ENCODE peak calls at places on chromosomes 7 and 10, in five cellular contexts. G is kidney epithelial cell, Q is mammary epithelial cell, T is GM23338, Z is ELR. C is an unnamed sample.

GRCh38 chr7:7426686-7427085 is 109.0 kb downstream of the COL28A1 start:
- DNase-seq in T (no peak), Z (no peak), Q (no peak), G (no peak), C (no peak)

GRCh38 chr7:111025013-111025412 is 65.9 kb upstream of the LRRN3 start:
- DNase-seq in Z (no peak), Q (no peak), G (no peak), T (no peak), C (no peak)

GRCh38 chr7:147541261-147541660 is 1049.3 kb upstream of the C7orf33 start:
- DNase-seq in G (no peak), Q (no peak), T (no peak), Z (no peak), C (no peak)

GRCh38 chr7:90412458-90413184 is 9.4 kb downstream of the CLDN12 start:
- DNase-seq in Q (peak), G (no peak), Z (peak), T (peak), C (peak)

GRCh38 chr10:72087392-72087968 is 871 bp downstream of the SPOCK2 start:
- DNase-seq in Q (no peak), G (no peak), Z (no peak), T (peak), C (no peak)

GRCh38 chr7:106001196-106001595 is 38.1 kb downstream of the CDHR3 start:
- DNase-seq in Z (no peak), Q (no peak), G (no peak), T (no peak), C (no peak)

GRCh38 chr10:124997791-124998623 is 56.1 kb downstream of the ZRANB1 start:
- DNase-seq in Z (no peak), Q (no peak), T (no peak), G (no peak), C (no peak)

GRCh38 chr7:128879461-128879938 is 16.8 kb downstream of the ATP6V1F start:
- DNase-seq in T (no peak), Z (no peak), Q (no peak), G (no peak), C (no peak)

GRCh38 chr7:137363683-137364082 is 20.1 kb upstream of the PTN start:
- DNase-seq in Q (no peak), Z (no peak), G (no peak), T (no peak), C (no peak)

GRCh38 chr7:117780832-117781231 is 92.4 kb downstream of the CTTNBP2 start:
- DNase-seq in T (no peak), Q (no peak), G (no peak), Z (peak), C (no peak)

GRCh38 chr7:960269-960871 is 5.9 kb upstream of the ADAP1 start:
- DNase-seq in Z (no peak), G (no peak), T (no peak), Q (no peak), C (no peak)

GRCh38 chr7:75966209-75966961 is 28.0 kb downstream of the TMEM120A start:
- DNase-seq in T (no peak), G (no peak), Z (no peak), Q (no peak), C (no peak)

GRCh38 chr7:4479367-4480039 is 202.6 kb upstream of the FOXK1 start:
- DNase-seq in G (peak), Q (peak), T (peak), Z (peak), C (peak)

GRCh38 chr10:106440355-106440754 is 724.2 kb downstream of the SORCS1 start:
- DNase-seq in Q (no peak), G (no peak), T (no peak), Z (no peak), C (no peak)

GRCh38 chr10:51010977-51011376 is 63.3 kb upstream of the PRKG1 start:
- DNase-seq in Z (peak), T (peak), Q (no peak), G (no peak), C (no peak)

GRCh38 chr7:46764100-46764941 is 817.6 kb downstream of the TNS3 start:
- DNase-seq in G (peak), T (no peak), Q (peak), Z (peak), C (peak)

GRCh38 chr7:96989859-96990317 is 15.5 kb upstream of the DLX6 start:
- DNase-seq in G (no peak), T (no peak), Q (no peak), Z (no peak), C (no peak)

GRCh38 chr7:134547738-134548054 is 1.2 kb upstream of the AKR1B15 start:
- DNase-seq in Z (peak), Q (no peak), T (no peak), G (peak), C (no peak)

GRCh38 chr7:94391716-94392390 is 2.8 kb upstream of the COL1A2 start:
- DNase-seq in Z (peak), Q (no peak), G (no peak), T (peak), C (no peak)

GRCh38 chr10:5583525-5584175 is 58.9 kb downstream of the CALML3 start:
- DNase-seq in T (peak), Q (peak), G (peak), Z (no peak), C (peak)

GRCh38 chr10:122128357-122128756 is 139.4 kb downstream of the TACC2 start:
- DNase-seq in Z (no peak), T (no peak), G (no peak), Q (no peak), C (no peak)

GRCh38 chr7:155858521-155859061 is 46.3 kb upstream of the SHH start:
- DNase-seq in T (no peak), Z (peak), G (peak), Q (peak), C (no peak)

GRCh38 chr7:94174375-94174774 is 170.2 kb upstream of the BET1 start:
- DNase-seq in T (no peak), Z (no peak), Q (no peak), G (no peak), C (no peak)

GRCh38 chr7:27677912-27678612 is 15.4 kb upstream of the HIBADH start:
- DNase-seq in T (no peak), G (peak), Q (peak), Z (peak), C (peak)

GRCh38 chr7:151175793-151176311 is 8.4 kb upstream of the GBX1 start:
- DNase-seq in Z (no peak), G (no peak), Q (no peak), T (peak), C (no peak)

GRCh38 chr7:925601-926000 is 28.9 kb downstream of the ADAP1 start:
- DNase-seq in G (no peak), Q (no peak), T (no peak), Z (no peak), C (no peak)

GRCh38 chr10:28790146-28790545 is 112.8 kb downstream of the BAMBI start:
- DNase-seq in Q (no peak), Z (no peak), G (no peak), T (no peak), C (no peak)

GRCh38 chr10:93718937-93719725 is 16.7 kb upstream of the FRA10AC1 start:
- DNase-seq in G (no peak), Z (peak), T (peak), Q (no peak), C (no peak)

GRCh38 chr10:124090630-124091209 is 2.7 kb downstream of the CHST15 start:
- DNase-seq in Q (peak), Z (no peak), T (no peak), G (no peak), C (no peak)

GRCh38 chr7:140403878-140404564 is at the start of gene RAB19:
- DNase-seq in Q (peak), Z (no peak), T (peak), G (no peak), C (no peak)